ENCODE peak calls at places on chromosomes 5 and 9, in seven cellular contexts. One of them, this sample, is unnamed.

GRCh38 chr5:122999947-123000563 is 36.5 kb downstream of the PPIC start:
- DNase-seq in activated gamma-delta T cell treated with Interleukin-2 at 50 U/mL for 16 hours: no peak
- DNase-seq in stimulated activated CD8-positive, alpha-beta memory T cell treated with anti-CD3 and anti-CD28 coated beads, Interleukin-2, amount 100 ng/mL, for 48 hours: peak; percentile 15
- DNase-seq in CD8-positive, alpha-beta memory T cell: no peak
- DNase-seq in activated CD8-positive, alpha-beta memory T cell treated with anti-CD3 and anti-CD28 coated beads, Interleukin-2, amount 50 U/mL, for 4 hours: no peak
- DNase-seq in NCI-H524: peak; percentile 34
- DNase-seq in left cardiac atrium: peak; percentile 35
- DNase-seq in this sample: peak; percentile 10

GRCh38 chr5:122119205-122119604 is 10.1 kb upstream of the ZNF474 start:
- DNase-seq in activated gamma-delta T cell treated with Interleukin-2 at 50 U/mL for 16 hours: no peak
- DNase-seq in stimulated activated CD8-positive, alpha-beta memory T cell treated with anti-CD3 and anti-CD28 coated beads, Interleukin-2, amount 100 ng/mL, for 48 hours: no peak
- DNase-seq in CD8-positive, alpha-beta memory T cell: no peak
- DNase-seq in activated CD8-positive, alpha-beta memory T cell treated with anti-CD3 and anti-CD28 coated beads, Interleukin-2, amount 50 U/mL, for 4 hours: no peak
- DNase-seq in NCI-H524: peak; percentile 78
- DNase-seq in left cardiac atrium: no peak
- DNase-seq in this sample: no peak

GRCh38 chr5:146079695-146080361 is 25.5 kb downstream of the PLAC8L1 start:
- DNase-seq in activated gamma-delta T cell treated with Interleukin-2 at 50 U/mL for 16 hours: no peak
- DNase-seq in stimulated activated CD8-positive, alpha-beta memory T cell treated with anti-CD3 and anti-CD28 coated beads, Interleukin-2, amount 100 ng/mL, for 48 hours: no peak
- DNase-seq in CD8-positive, alpha-beta memory T cell: no peak
- DNase-seq in activated CD8-positive, alpha-beta memory T cell treated with anti-CD3 and anti-CD28 coated beads, Interleukin-2, amount 50 U/mL, for 4 hours: no peak
- DNase-seq in NCI-H524: no peak
- DNase-seq in left cardiac atrium: no peak
- DNase-seq in this sample: no peak

GRCh38 chr5:141656396-141656795 is 5.2 kb upstream of the FCHSD1 start:
- DNase-seq in activated gamma-delta T cell treated with Interleukin-2 at 50 U/mL for 16 hours: no peak
- DNase-seq in stimulated activated CD8-positive, alpha-beta memory T cell treated with anti-CD3 and anti-CD28 coated beads, Interleukin-2, amount 100 ng/mL, for 48 hours: no peak
- DNase-seq in CD8-positive, alpha-beta memory T cell: no peak
- DNase-seq in activated CD8-positive, alpha-beta memory T cell treated with anti-CD3 and anti-CD28 coated beads, Interleukin-2, amount 50 U/mL, for 4 hours: no peak
- DNase-seq in NCI-H524: no peak
- DNase-seq in left cardiac atrium: no peak
- DNase-seq in this sample: no peak

GRCh38 chr9:135077497-135078200 is 9.8 kb upstream of the OLFM1 start:
- DNase-seq in activated gamma-delta T cell treated with Interleukin-2 at 50 U/mL for 16 hours: no peak
- DNase-seq in stimulated activated CD8-positive, alpha-beta memory T cell treated with anti-CD3 and anti-CD28 coated beads, Interleukin-2, amount 100 ng/mL, for 48 hours: no peak
- DNase-seq in CD8-positive, alpha-beta memory T cell: no peak
- DNase-seq in activated CD8-positive, alpha-beta memory T cell treated with anti-CD3 and anti-CD28 coated beads, Interleukin-2, amount 50 U/mL, for 4 hours: peak; percentile 7
- DNase-seq in NCI-H524: peak; percentile 54
- DNase-seq in left cardiac atrium: no peak
- DNase-seq in this sample: peak; percentile 66

GRCh38 chr5:154801083-154801482 is 45.9 kb downstream of the LARP1 start:
- DNase-seq in activated gamma-delta T cell treated with Interleukin-2 at 50 U/mL for 16 hours: no peak
- DNase-seq in stimulated activated CD8-positive, alpha-beta memory T cell treated with anti-CD3 and anti-CD28 coated beads, Interleukin-2, amount 100 ng/mL, for 48 hours: no peak
- DNase-seq in CD8-positive, alpha-beta memory T cell: no peak
- DNase-seq in activated CD8-positive, alpha-beta memory T cell treated with anti-CD3 and anti-CD28 coated beads, Interleukin-2, amount 50 U/mL, for 4 hours: no peak
- DNase-seq in NCI-H524: no peak
- DNase-seq in left cardiac atrium: no peak
- DNase-seq in this sample: no peak

GRCh38 chr5:78803386-78803785 is 154.8 kb upstream of the LHFPL2 start:
- DNase-seq in activated gamma-delta T cell treated with Interleukin-2 at 50 U/mL for 16 hours: no peak
- DNase-seq in stimulated activated CD8-positive, alpha-beta memory T cell treated with anti-CD3 and anti-CD28 coated beads, Interleukin-2, amount 100 ng/mL, for 48 hours: no peak
- DNase-seq in CD8-positive, alpha-beta memory T cell: no peak
- DNase-seq in activated CD8-positive, alpha-beta memory T cell treated with anti-CD3 and anti-CD28 coated beads, Interleukin-2, amount 50 U/mL, for 4 hours: no peak
- DNase-seq in NCI-H524: no peak
- DNase-seq in left cardiac atrium: peak; percentile 82
- DNase-seq in this sample: no peak

GRCh38 chr5:120055858-120056257 is 408.2 kb upstream of the PRR16 start:
- DNase-seq in activated gamma-delta T cell treated with Interleukin-2 at 50 U/mL for 16 hours: no peak
- DNase-seq in stimulated activated CD8-positive, alpha-beta memory T cell treated with anti-CD3 and anti-CD28 coated beads, Interleukin-2, amount 100 ng/mL, for 48 hours: no peak
- DNase-seq in CD8-positive, alpha-beta memory T cell: no peak
- DNase-seq in activated CD8-positive, alpha-beta memory T cell treated with anti-CD3 and anti-CD28 coated beads, Interleukin-2, amount 50 U/mL, for 4 hours: no peak
- DNase-seq in NCI-H524: peak; percentile 64
- DNase-seq in left cardiac atrium: no peak
- DNase-seq in this sample: peak; percentile 31

GRCh38 chr9:98429613-98430012 is 174.2 kb upstream of the TBC1D2 start:
- DNase-seq in activated gamma-delta T cell treated with Interleukin-2 at 50 U/mL for 16 hours: no peak
- DNase-seq in stimulated activated CD8-positive, alpha-beta memory T cell treated with anti-CD3 and anti-CD28 coated beads, Interleukin-2, amount 100 ng/mL, for 48 hours: no peak
- DNase-seq in CD8-positive, alpha-beta memory T cell: no peak
- DNase-seq in activated CD8-positive, alpha-beta memory T cell treated with anti-CD3 and anti-CD28 coated beads, Interleukin-2, amount 50 U/mL, for 4 hours: no peak
- DNase-seq in NCI-H524: peak; percentile 73
- DNase-seq in left cardiac atrium: no peak
- DNase-seq in this sample: peak; percentile 91

GRCh38 chr5:179146277-179146676 is 86.1 kb downstream of the ZNF354C start:
- DNase-seq in activated gamma-delta T cell treated with Interleukin-2 at 50 U/mL for 16 hours: no peak
- DNase-seq in stimulated activated CD8-positive, alpha-beta memory T cell treated with anti-CD3 and anti-CD28 coated beads, Interleukin-2, amount 100 ng/mL, for 48 hours: peak; percentile 20
- DNase-seq in CD8-positive, alpha-beta memory T cell: no peak
- DNase-seq in activated CD8-positive, alpha-beta memory T cell treated with anti-CD3 and anti-CD28 coated beads, Interleukin-2, amount 50 U/mL, for 4 hours: peak; percentile 33
- DNase-seq in NCI-H524: no peak
- DNase-seq in left cardiac atrium: no peak
- DNase-seq in this sample: no peak